ENCODE peak calls at places on chromosomes 7 and 10, in four cellular contexts. N, Q, U and E are unnamed samples.

GRCh38 chr10:102650655-102651454 is 6.6 kb downstream of the TRIM8 start:
- DNase-seq in N (no peak), Q (no peak), U (no peak), E (no peak)

GRCh38 chr10:24929056-24929544 is 23.3 kb downstream of the PRTFDC1 start:
- DNase-seq in Q (no peak), U (no peak), N (no peak), E (no peak)

GRCh38 chr7:110922906-110923305 is 168.0 kb upstream of the LRRN3 start:
- DNase-seq in N (no peak), Q (no peak), U (no peak), E (no peak)

GRCh38 chr10:71725998-71726672 is 6.6 kb upstream of the C10orf105 start:
- DNase-seq in U (no peak), Q (no peak), N (no peak), E (peak; percentile 68)

GRCh38 chr7:73341877-73342276 is 13.9 kb downstream of the FKBP6 start:
- DNase-seq in U (no peak), Q (no peak), N (no peak), E (no peak)

GRCh38 chr10:24518981-24519597 is 204.6 kb downstream of the ARHGAP21 start:
- DNase-seq in N (peak; percentile 84), U (no peak), Q (peak; percentile 72), E (peak; percentile 67)

GRCh38 chr10:22429146-22429545 is 83.8 kb downstream of the SPAG6 start:
- DNase-seq in U (no peak), Q (no peak), N (no peak), E (no peak)

GRCh38 chr7:142801601-142802295 is 31.0 kb downstream of the PRSS2 start:
- DNase-seq in N (no peak), U (no peak), Q (no peak), E (no peak)

GRCh38 chr10:24208661-24209420 is at the start of gene KIAA1217:
- DNase-seq in N (peak; percentile 71), U (no peak), Q (peak; percentile 75), E (no peak)

GRCh38 chr7:87059525-87060287 is at the start of gene ELAPOR2:
- DNase-seq in N (peak; percentile 92), Q (peak; percentile 81), U (peak; percentile 64), E (peak; percentile 93)

GRCh38 chr7:40717242-40717641 is 582.4 kb downstream of the SUGCT start:
- DNase-seq in Q (peak; percentile 86), U (no peak), N (peak; percentile 70), E (peak; percentile 94)

GRCh38 chr10:69352569-69353264 is 64.0 kb downstream of the TACR2 start:
- DNase-seq in N (no peak), Q (no peak), U (no peak), E (no peak)
- H3K4me3 ChIP-seq in N (no peak overlapping the region), Q (no peak overlapping the region), U (no peak overlapping the region), E (no peak overlapping the region)

GRCh38 chr10:1074063-1074747 is 18.0 kb downstream of the WDR37 start:
- DNase-seq in N (no peak), U (no peak), Q (no peak), E (no peak)
- TF ChIP-seq CTCF in N (peak; percentile 19), U (peak; percentile 34), Q (no peak), E (peak; percentile 17)

DNA sequence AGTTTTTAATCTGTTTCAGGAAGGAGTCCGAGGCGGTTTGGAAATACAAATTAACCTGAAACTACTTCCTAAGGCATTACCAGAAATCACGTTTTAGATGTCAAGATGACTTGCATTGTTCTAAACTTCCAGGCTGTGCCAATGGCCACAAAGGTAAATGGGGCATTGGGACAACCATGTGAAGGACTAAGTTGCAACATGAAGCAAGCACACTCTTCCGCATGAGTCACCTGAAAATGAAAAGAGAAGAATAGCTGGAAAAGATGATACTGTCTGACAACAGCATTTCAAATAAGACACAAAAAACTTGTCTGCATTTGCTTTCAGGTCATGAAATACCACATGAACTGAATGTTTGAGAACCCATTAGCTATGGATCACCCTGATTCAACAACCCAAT is 262.1 kb downstream of the AHR start:
- DNase-seq in N (no peak), Q (no peak), U (no peak), E (no peak)
- H3K4me1 ChIP-seq in N (peaks cover 5% of the 10 kb centered on the region), Q (peaks cover 20% of the 10 kb centered on the region), U (no peaks in the 10 kb centered on the region), E (no peaks in the 10 kb centered on the region)

GRCh38 chr7:1026721-1027151 is 17.6 kb upstream of the GPR146 start:
- DNase-seq in Q (peak; percentile 41), N (no peak), U (no peak), E (no peak)
- H3K4me3 ChIP-seq in Q (no peak overlapping the region), N (no peak overlapping the region), U (no peak overlapping the region), E (peak overlapping the region; percentile 69)

GRCh38 chr7:27434729-27435400 is 192.3 kb downstream of the EVX1 start:
- DNase-seq in U (no peak), N (no peak), Q (no peak), E (no peak)
- TF ChIP-seq CTCF in U (no peak), N (peak; percentile 21), Q (no peak), E (peak; percentile 33)

GRCh38 chr7:131019351-131019750 is 285.3 kb upstream of the KLF14 start:
- DNase-seq in U (no peak), N (no peak), Q (no peak), E (no peak)

GRCh38 chr7:131013716-131014115 is 279.7 kb upstream of the KLF14 start:
- DNase-seq in U (no peak), N (no peak), Q (no peak), E (no peak)

GRCh38 chr7:131015131-131015954 is 281.3 kb upstream of the KLF14 start:
- DNase-seq in U (no peak), N (no peak), Q (no peak), E (no peak)

GRCh38 chr7:131012477-131013031 is 278.5 kb upstream of the KLF14 start:
- DNase-seq in U (no peak), N (no peak), Q (no peak), E (no peak)

DNA sequence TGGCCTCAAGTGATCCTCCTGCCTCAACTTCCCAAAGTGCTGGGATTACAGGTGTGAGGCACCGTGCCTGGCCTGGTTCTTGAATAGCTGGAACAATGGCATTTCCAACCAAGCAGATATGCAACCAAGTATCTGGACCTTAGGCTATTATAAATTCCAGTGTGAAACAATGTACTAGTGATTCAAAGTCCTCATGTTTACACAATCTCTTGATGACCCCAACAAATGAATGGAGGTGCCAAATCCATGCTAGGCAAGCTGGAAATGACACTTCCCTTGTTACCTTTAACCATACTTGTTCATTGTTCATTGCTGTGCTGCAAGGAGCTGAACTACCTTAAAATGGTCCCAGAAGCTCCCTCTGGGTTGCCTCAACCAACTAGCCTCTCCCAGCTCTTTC is 282.2 kb upstream of the KLF14 start:
- DNase-seq in N (no peak), Q (no peak), U (no peak), E (no peak)
- H3K4me1 ChIP-seq in N (no peaks in the 10 kb centered on the region), Q (peaks cover 45% of the 10 kb centered on the region), U (peaks cover 71% of the 10 kb centered on the region), E (peaks cover 5% of the 10 kb centered on the region)

GRCh38 chr10:97685395-97685958 is 1.6 kb downstream of the AVPI1 start:
- DNase-seq in N (peak; percentile 48), U (no peak), Q (peak; percentile 49), E (peak; percentile 57)
- H3K4me3 ChIP-seq in N (no peak overlapping the region), U (no peak overlapping the region), Q (no peak overlapping the region), E (peak overlapping the region; percentile 15)

GRCh38 chr10:106086391-106086790 is 1078.1 kb downstream of the SORCS1 start:
- DNase-seq in N (no peak), Q (no peak), U (no peak), E (no peak)
- TF ChIP-seq CTCF in N (no peak), Q (no peak), U (no peak), E (no peak)